ENCODE peak calls at places on chromosomes 7 and 10, in five cellular contexts. Y is IMR-90, L is A549, M is K562, E is GM12878. G is an unnamed sample.

GRCh38 chr7:105267244-105267643 is 121.5 kb downstream of the SRPK2 start:
- DNase-seq in Y (peak; percentile 46), L (no peak), M (no peak), E (no peak), G (no peak)

GRCh38 chr10:13346280-13346819 is 1.7 kb downstream of the SEPHS1 start:
- DNase-seq in Y (peak; percentile 71), L (no peak), M (peak; percentile 47), E (no peak), G (no peak)

GRCh38 chr7:132246591-132246990 is 329.7 kb downstream of the PLXNA4 start:
- DNase-seq in Y (no peak), L (no peak), M (no peak), E (no peak), G (no peak)

GRCh38 chr10:87842776-87843497 is 20.4 kb downstream of the KLLN start:
- DNase-seq in Y (peak; percentile 84), L (no peak), M (no peak), E (no peak), G (no peak)

GRCh38 chr7:106238830-106239229 is 46.0 kb downstream of the NAMPT start:
- DNase-seq in Y (no peak), L (no peak), M (no peak), E (no peak), G (no peak)

GRCh38 chr7:710161-710560 is 16.3 kb upstream of the DNAAF5 start:
- DNase-seq in Y (no peak), L (no peak), M (no peak), E (no peak), G (no peak)

GRCh38 chr7:28512648-28513435 is 100.5 kb downstream of the CREB5 start:
- DNase-seq in Y (no peak), L (no peak), M (no peak), E (no peak), G (no peak)

GRCh38 chr7:69402696-69403095 is 195.6 kb upstream of the AUTS2 start:
- DNase-seq in Y (no peak), L (no peak), M (no peak), E (no peak), G (no peak)

GRCh38 chr7:774161-775109 is 47.4 kb upstream of the PRKAR1B start:
- DNase-seq in Y (peak; percentile 20), L (peak; percentile 52), M (peak; percentile 29), E (no peak), G (peak; percentile 93)

GRCh38 chr10:76308946-76309529 is 877.6 kb downstream of the LRMDA start:
- DNase-seq in Y (no peak), L (no peak), M (no peak), E (no peak), G (no peak)

GRCh38 chr7:111255576-111255975 is 164.6 kb downstream of the LRRN3 start:
- DNase-seq in Y (no peak), L (no peak), M (peak; percentile 59), E (no peak), G (no peak)

GRCh38 chr7:142864980-142865747 is 10.3 kb downstream of the EPHB6 start:
- DNase-seq in Y (no peak), L (no peak), M (no peak), E (no peak), G (no peak)

GRCh38 chr10:30709700-30710358 is 80.3 kb upstream of the LYZL2 start:
- DNase-seq in Y (no peak), L (no peak), M (no peak), E (no peak), G (no peak)

GRCh38 chr7:108254259-108254658 is 124.1 kb upstream of the LAMB4 start:
- DNase-seq in Y (no peak), L (no peak), M (no peak), E (no peak), G (no peak)
- TF ChIP-seq RCOR1 in Y (no peak), L (no peak), M (no peak), E (no peak), G (no peak)

GRCh38 chr7:75638607-75639070 is 100.1 kb downstream of the HIP1 start:
- DNase-seq in Y (peak; percentile 26), L (no peak), M (no peak), E (no peak), G (peak; percentile 92)
- TF ChIP-seq RCOR1 in Y (no peak), L (no peak), M (no peak), E (no peak), G (no peak)

GRCh38 chr10:24519950-24520349 is 203.7 kb downstream of the ARHGAP21 start:
- DNase-seq in Y (peak; percentile 5), L (no peak), M (no peak), E (no peak), G (no peak)
- TF ChIP-seq RCOR1 in Y (no peak), L (no peak), M (no peak), E (no peak), G (no peak)

GRCh38 chr7:20219446-20220292 is 2.5 kb upstream of the MACC1 start:
- DNase-seq in Y (peak; percentile 99), L (no peak), M (peak; percentile 99), E (peak; percentile 99), G (no peak)
- TF ChIP-seq RCOR1 in Y (peak; percentile 67), L (no peak), M (peak; percentile 95), E (no peak), G (no peak)

DNA sequence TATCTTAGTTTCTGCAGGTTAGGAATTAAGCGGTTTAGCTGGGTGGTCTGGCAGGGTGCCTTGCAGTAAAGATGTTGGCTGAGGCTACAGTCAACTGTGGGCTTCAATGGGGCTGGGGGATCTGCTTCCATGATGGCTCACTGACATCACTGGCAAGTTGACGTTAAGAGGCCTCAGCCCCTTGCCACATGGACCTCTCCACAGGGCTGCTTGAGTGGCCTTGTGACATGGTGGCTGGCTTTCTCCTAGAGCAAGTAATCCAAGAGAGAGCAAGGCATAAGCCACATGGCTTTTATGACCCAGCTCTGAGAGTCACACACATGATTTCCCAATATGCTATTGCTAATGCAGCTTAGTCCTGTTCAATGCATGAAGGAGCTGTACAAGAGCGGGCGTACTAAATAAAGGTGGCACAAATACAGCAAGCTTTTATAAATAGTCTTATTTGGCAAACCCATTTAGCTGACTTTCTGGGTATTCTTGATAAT is 109.1 kb downstream of the SEPTIN7 start:
- DNase-seq in Y (no peak), L (no peak), M (no peak), E (no peak), G (no peak)
- TF ChIP-seq RCOR1 in Y (no peak), L (no peak), M (no peak), E (no peak), G (no peak)

DNA sequence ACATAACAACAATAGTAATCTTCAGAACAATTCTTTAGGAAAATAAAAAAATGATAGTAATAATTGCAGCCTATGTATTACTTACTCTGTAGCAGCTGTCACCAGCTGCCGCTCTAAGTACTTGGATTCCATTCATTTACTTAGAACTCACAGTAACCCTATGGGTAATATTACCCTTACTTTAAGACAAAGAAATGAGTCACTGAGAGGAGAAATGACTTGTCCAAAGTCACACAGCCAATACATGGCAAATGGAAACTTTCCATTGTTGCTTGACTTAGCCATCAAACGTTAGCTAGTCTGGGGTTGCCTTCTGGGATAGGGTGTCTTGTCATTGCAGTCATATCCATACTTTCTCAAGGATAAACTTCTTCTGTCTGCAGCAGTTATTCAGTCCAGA is 3.6 kb downstream of the CCNY start:
- DNase-seq in Y (peak; percentile 39), L (no peak), M (peak; percentile 46), E (peak; percentile 65), G (no peak)
- TF ChIP-seq RCOR1 in Y (no peak), L (no peak), M (no peak), E (no peak), G (no peak)

G was measured in SK-N-SH.